ENCODE peak calls at places on chromosomes 6 and 20, in six cellular contexts. X is KG1, J is aorta, G is EL, L is SK-N-DZ, Z is occipital lobe. F is an unnamed sample.

GRCh38 chr6:7201732-7202541 is 94.2 kb downstream of the RREB1 start:
- DNase-seq in J (peak; percentile 87), G (no peak), Z (peak; percentile 63), L (no peak), X (peak; percentile 74), F (peak; percentile 89)

GRCh38 chr6:138031417-138031816 is 75.8 kb downstream of the PERP start:
- DNase-seq in L (no peak), Z (no peak), G (no peak), X (no peak), J (no peak), F (no peak)

GRCh38 chr20:57442888-57443239 is 51.7 kb downstream of the RBM38 start:
- DNase-seq in G (no peak), L (no peak), J (no peak), X (no peak), Z (no peak), F (no peak)

GRCh38 chr6:43491750-43492661 is 14.6 kb downstream of the TJAP1 start:
- DNase-seq in Z (peak; percentile 90), L (no peak), G (peak; percentile 89), J (peak; percentile 86), X (no peak), F (no peak)

GRCh38 chr20:31475032-31475431 is at the start of the genes DEFB124 and REM1:
- DNase-seq in L (no peak), Z (no peak), G (no peak), X (no peak), J (peak; percentile 76), F (no peak)

GRCh38 chr6:137910424-137910834 is 43.4 kb downstream of the TNFAIP3 start:
- DNase-seq in L (no peak), J (peak; percentile 54), X (no peak), Z (no peak), G (no peak), F (no peak)

GRCh38 chr6:106415920-106416319 is 55.4 kb downstream of the CRYBG1 start:
- DNase-seq in Z (no peak), G (no peak), J (no peak), X (no peak), L (no peak), F (no peak)

GRCh38 chr6:112307707-112308106 is 39.4 kb upstream of the RFPL4B start:
- DNase-seq in L (no peak), G (no peak), Z (no peak), X (no peak), J (no peak), F (no peak)

GRCh38 chr20:25037288-25038102 is 20.4 kb downstream of the ACSS1 start:
- DNase-seq in L (no peak), J (peak; percentile 48), G (no peak), X (no peak), Z (no peak), F (no peak)

GRCh38 chr6:111741177-111741952 is 131.9 kb downstream of the FYN start:
- DNase-seq in L (no peak), X (no peak), J (no peak), G (no peak), Z (no peak), F (no peak)

GRCh38 chr6:146914563-146915483 is 289.4 kb upstream of the STXBP5 start:
- DNase-seq in G (peak; percentile 95), J (peak; percentile 71), L (peak; percentile 53), X (no peak), Z (no peak), F (peak; percentile 63)

GRCh38 chr6:105005446-105005845 is 48.5 kb downstream of the LIN28B start:
- DNase-seq in L (no peak), Z (no peak), J (no peak), G (no peak), X (no peak), F (no peak)

GRCh38 chr6:150826788-150827187 is 38.7 kb upstream of the MTHFD1L start:
- DNase-seq in G (no peak), Z (no peak), J (no peak), L (no peak), X (no peak), F (no peak)

GRCh38 chr6:160178271-160178670 is 56.7 kb downstream of the SLC22A1 start:
- DNase-seq in Z (no peak), L (no peak), G (no peak), J (no peak), X (no peak), F (no peak)

GRCh38 chr6:47234258-47234933 is 75.3 kb downstream of the TNFRSF21 start:
- DNase-seq in J (no peak), Z (no peak), G (no peak), X (no peak), L (no peak), F (no peak)